ENCODE peak calls at places on chromosome 9, in six cellular contexts. E, X, T, O, C and A are unnamed samples.
A peak's percentile ranks its signal among the peaks of the same experiment; 100 is the strongest.

GRCh38 chr9:109122726-109123621 is 3.2 kb upstream of the TMEM245 start:
- DNase-seq in E (no peak), X (no peak), T (no peak), O (no peak), C (no peak), A (no peak)

GRCh38 chr9:23321049-23321448 is 505.0 kb downstream of the ELAVL2 start:
- DNase-seq in E (no peak), X (no peak), T (no peak), O (no peak), C (no peak), A (no peak)

GRCh38 chr9:111427186-111427585 is 57.0 kb downstream of the ECPAS start:
- DNase-seq in E (no peak), X (no peak), T (peak; percentile 49), O (peak; percentile 41), C (no peak), A (peak; percentile 40)

GRCh38 chr9:109478665-109479380 is 19.3 kb downstream of the PTPN3 start:
- DNase-seq in E (no peak), X (no peak), T (no peak), O (no peak), C (no peak), A (no peak)

GRCh38 chr9:127457191-127457878 is 6.0 kb downstream of the LRSAM1 start:
- DNase-seq in E (no peak), X (no peak), T (no peak), O (no peak), C (no peak), A (no peak)

GRCh38 chr9:114224247-114224610 is 68.9 kb downstream of the COL27A1 start:
- DNase-seq in E (no peak), X (no peak), T (peak; percentile 63), O (no peak), C (no peak), A (no peak)

GRCh38 chr9:115117999-115118470 is at the start of gene TNC:
- DNase-seq in E (no peak), X (peak; percentile 57), T (peak; percentile 85), O (peak; percentile 70), C (peak; percentile 36), A (peak; percentile 58)

GRCh38 chr9:26157411-26157810 is 479.2 kb upstream of the TUSC1 start:
- DNase-seq in E (no peak), X (no peak), T (no peak), O (no peak), C (no peak), A (no peak)

GRCh38 chr9:109181284-109181683 is 14.2 kb upstream of the FRRS1L start:
- DNase-seq in E (no peak), X (no peak), T (no peak), O (no peak), C (no peak), A (no peak)

GRCh38 chr9:35646583-35647265 is 4.0 kb downstream of the SIT1 start:
- DNase-seq in E (no peak), X (peak; percentile 92), T (peak; percentile 90), O (peak; percentile 92), C (peak; percentile 96), A (peak; percentile 90)

GRCh38 chr9:116870566-116870965 is 183.5 kb downstream of the TRIM32 start:
- DNase-seq in E (no peak), X (no peak), T (no peak), O (no peak), C (no peak), A (no peak)

GRCh38 chr9:94086468-94086867 is 2.2 kb downstream of the PTPDC1 start:
- DNase-seq in E (no peak), X (no peak), T (peak; percentile 82), O (peak; percentile 78), C (no peak), A (peak; percentile 86)

GRCh38 chr9:120909904-120910303 is 16.7 kb downstream of the TRAF1 start:
- DNase-seq in E (no peak), X (no peak), T (no peak), O (no peak), C (no peak), A (no peak)

GRCh38 chr9:126522957-126523356 is 90.8 kb upstream of the LMX1B start:
- DNase-seq in E (no peak), X (no peak), T (no peak), O (no peak), C (no peak), A (no peak)

GRCh38 chr9:129580211-129580915 is 40.5 kb downstream of the C9orf50 start:
- DNase-seq in E (no peak), X (no peak), T (no peak), O (no peak), C (no peak), A (no peak)

GRCh38 chr9:124261787-124262595 is 4.2 kb downstream of the NEK6 start:
- DNase-seq in E (no peak), X (no peak), T (no peak), O (no peak), C (no peak), A (peak; percentile 19)

GRCh38 chr9:133709716-133710571 is 28.2 kb downstream of the SARDH start:
- DNase-seq in E (no peak), X (no peak), T (no peak), O (no peak), C (no peak), A (no peak)

GRCh38 chr9:14547245-14548060 is 145.8 kb downstream of the ZDHHC21 start:
- DNase-seq in E (no peak), X (no peak), T (no peak), O (no peak), C (no peak), A (no peak)
- TF ChIP-seq CTCF in E (no peak), X (no peak), T (no peak), O (no peak), C (no peak), A (no peak)

DNA sequence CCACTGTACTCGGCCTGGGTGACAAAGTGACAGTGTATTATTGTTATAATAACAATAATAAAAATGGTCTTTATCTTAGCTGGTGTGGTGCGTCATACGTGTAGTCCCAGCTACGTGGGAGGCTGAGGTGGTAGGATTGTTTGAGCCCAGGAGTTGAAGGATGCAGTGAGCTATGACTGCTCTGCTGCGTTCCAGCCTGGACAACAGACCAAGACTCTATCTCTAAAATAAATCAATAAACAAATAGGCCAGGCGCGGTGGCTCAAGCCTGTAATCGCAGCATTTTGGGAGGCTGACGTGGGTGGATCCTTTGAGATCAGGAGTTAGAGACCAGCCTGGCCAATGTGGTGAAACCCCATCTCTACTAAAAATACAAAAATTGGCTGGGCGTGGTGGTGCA is 9.2 kb upstream of the DENND4C start:
- DNase-seq in E (no peak), X (no peak), T (no peak), O (no peak), C (no peak), A (no peak)
- H3K4me3 ChIP-seq in E (no peak overlapping the region), X (no peak overlapping the region), T (no peak overlapping the region), O (no peak overlapping the region), C (no peak overlapping the region), A (no peak overlapping the region)

GRCh38 chr9:88747768-88748167 is 212.8 kb downstream of the NXNL2 start:
- DNase-seq in E (peak; percentile 84), X (no peak), T (peak; percentile 91), O (peak; percentile 92), C (no peak), A (peak; percentile 95)
- TF ChIP-seq CTCF in E (no peak), X (no peak), T (no peak), O (no peak), C (no peak), A (peak; percentile 28)

GRCh38 chr9:18122156-18122555 is 351.8 kb upstream of the ADAMTSL1 start:
- DNase-seq in E (peak; percentile 9), X (no peak), T (peak; percentile 20), O (peak; percentile 20), C (no peak), A (peak; percentile 34)
- H3K4me3 ChIP-seq in E (no peak overlapping the region), X (no peak overlapping the region), T (no peak overlapping the region), O (no peak overlapping the region), C (no peak overlapping the region), A (no peak overlapping the region)

DNA sequence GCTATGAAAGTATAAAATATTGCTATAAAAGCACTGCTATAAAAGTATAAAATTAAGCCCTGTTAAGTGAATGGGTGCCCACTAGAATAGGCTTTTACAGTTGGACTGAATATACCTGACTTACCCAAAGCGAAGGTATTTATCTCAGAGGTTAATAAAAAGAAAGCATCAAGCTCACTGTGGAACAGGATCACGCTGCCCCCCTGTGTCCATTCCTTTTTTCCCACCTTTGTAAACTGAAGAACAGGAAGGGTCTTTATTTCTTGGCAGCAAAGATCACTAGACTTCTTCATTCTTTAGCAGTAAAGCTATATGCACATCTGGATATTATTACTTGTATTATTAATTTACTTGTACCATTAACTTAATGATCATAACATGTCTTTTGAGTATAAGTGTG is 22.1 kb upstream of the PLPP6 start:
- DNase-seq in E (no peak), X (no peak), T (peak; percentile 42), O (peak; percentile 39), C (peak; percentile 31), A (peak; percentile 68)
- TF ChIP-seq CTCF in E (peak; percentile 52), X (no peak), T (peak; percentile 49), O (peak; percentile 41), C (no peak), A (peak; percentile 77)

DNA sequence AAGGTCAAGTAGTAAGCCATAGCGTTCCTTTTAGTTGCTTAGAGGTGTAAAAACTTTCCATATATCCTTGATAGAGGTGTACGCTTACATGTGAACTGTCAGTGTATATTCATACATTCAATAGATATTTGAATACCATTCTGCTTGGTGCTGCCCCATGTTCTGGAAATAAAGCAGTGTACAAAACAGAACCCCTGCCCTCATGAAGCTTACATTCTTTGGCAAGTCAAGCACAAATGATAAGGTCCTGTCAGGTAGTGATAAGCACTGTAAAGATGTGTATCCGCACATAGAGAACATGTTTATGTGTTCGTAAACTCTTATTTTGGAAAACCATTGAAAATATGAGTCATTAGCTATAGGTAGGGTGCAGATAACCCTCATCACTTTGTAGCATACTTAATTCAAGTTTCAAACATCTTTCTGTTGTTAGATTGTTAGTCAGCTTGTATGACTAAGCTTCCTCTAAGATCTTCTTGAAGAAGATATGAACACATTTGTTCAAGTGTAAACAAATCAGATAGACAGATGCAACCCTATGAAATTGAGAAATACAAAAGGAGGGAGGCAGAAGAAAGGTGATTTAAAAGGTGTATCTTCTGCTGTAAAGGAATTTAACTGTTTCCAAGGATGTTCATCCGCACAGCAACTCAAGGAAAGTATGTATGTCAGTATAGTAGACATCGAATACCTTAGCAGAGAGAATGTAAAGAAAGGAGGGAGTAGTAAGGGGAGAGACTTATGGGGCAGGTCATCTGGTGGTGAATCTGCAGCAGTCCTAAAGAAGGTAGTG is 1.6 kb downstream of the GTF3C4 start:
- DNase-seq in E (no peak), X (no peak), T (no peak), O (no peak), C (no peak), A (no peak)
- H3K4me3 ChIP-seq in E (peak overlapping the region; percentile 98), X (peak overlapping the region; percentile 99), T (peak overlapping the region; percentile 98), O (peak overlapping the region; percentile 95), C (peak overlapping the region; percentile 88), A (peak overlapping the region; percentile 94)